ENCODE peak calls at places on chromosomes 5 and 9, in four cellular contexts. One of them, this sample, is unnamed.
A peak's percentile ranks its signal among the peaks of the same experiment; 100 is the strongest.

GRCh38 chr9:129489838-129490582 is 130.9 kb downstream of the C9orf50 start:
- DNase-seq in progenitor cell of endocrine pancreas: no peak
- DNase-seq in GM13976: no peak
- DNase-seq in BE2C: no peak
- DNase-seq in this sample: no peak

GRCh38 chr5:95887977-95888376 is 65.5 kb upstream of the GLRX start:
- DNase-seq in progenitor cell of endocrine pancreas: no peak
- DNase-seq in GM13976: no peak
- DNase-seq in BE2C: no peak
- DNase-seq in this sample: no peak

GRCh38 chr9:33159058-33159759 is 7.9 kb downstream of the B4GALT1 start:
- DNase-seq in progenitor cell of endocrine pancreas: no peak
- DNase-seq in GM13976: no peak
- DNase-seq in BE2C: no peak
- DNase-seq in this sample: peak; percentile 60

GRCh38 chr9:99745085-99745484 is 76.6 kb upstream of the NR4A3 start:
- DNase-seq in progenitor cell of endocrine pancreas: no peak
- DNase-seq in GM13976: no peak
- DNase-seq in BE2C: no peak
- DNase-seq in this sample: no peak

GRCh38 chr9:121707477-121708424 is 56.3 kb downstream of the DAB2IP start:
- DNase-seq in progenitor cell of endocrine pancreas: no peak
- DNase-seq in GM13976: peak; percentile 72
- DNase-seq in BE2C: no peak
- DNase-seq in this sample: no peak

GRCh38 chr9:113993838-113994540 is 84.1 kb downstream of the AMBP start:
- DNase-seq in progenitor cell of endocrine pancreas: no peak
- DNase-seq in GM13976: no peak
- DNase-seq in BE2C: peak; percentile 69
- DNase-seq in this sample: no peak

GRCh38 chr9:117403403-117403811 is 11.4 kb downstream of the ASTN2 start:
- DNase-seq in progenitor cell of endocrine pancreas: no peak
- DNase-seq in GM13976: no peak
- DNase-seq in BE2C: peak; percentile 92
- DNase-seq in this sample: no peak

GRCh38 chr5:172802585-172803176 is 31.4 kb upstream of the ERGIC1 start:
- DNase-seq in progenitor cell of endocrine pancreas: no peak
- DNase-seq in GM13976: no peak
- DNase-seq in BE2C: no peak
- DNase-seq in this sample: no peak

GRCh38 chr9:34984049-34984448 is 5.5 kb upstream of the DNAJB5 start:
- DNase-seq in progenitor cell of endocrine pancreas: peak; percentile 59
- DNase-seq in GM13976: no peak
- DNase-seq in BE2C: no peak
- DNase-seq in this sample: no peak

GRCh38 chr5:179668404-179668803 is 12.4 kb downstream of the CBY3 start:
- DNase-seq in progenitor cell of endocrine pancreas: no peak
- DNase-seq in GM13976: peak; percentile 49
- DNase-seq in BE2C: peak; percentile 68
- DNase-seq in this sample: no peak

GRCh38 chr9:5799314-5799713 is 33.6 kb downstream of the ERMP1 start:
- DNase-seq in progenitor cell of endocrine pancreas: no peak
- DNase-seq in GM13976: peak; percentile 12
- DNase-seq in BE2C: peak; percentile 21
- DNase-seq in this sample: no peak

GRCh38 chr9:70435948-70436347 is 21.5 kb upstream of the KLF9 start:
- DNase-seq in progenitor cell of endocrine pancreas: no peak
- DNase-seq in GM13976: no peak
- DNase-seq in BE2C: no peak
- DNase-seq in this sample: no peak

GRCh38 chr5:10567781-10568321 is 4.0 kb downstream of the ANKRD33B start:
- DNase-seq in progenitor cell of endocrine pancreas: no peak
- DNase-seq in GM13976: no peak
- DNase-seq in BE2C: no peak
- DNase-seq in this sample: no peak

GRCh38 chr9:17230646-17231045 is 95.8 kb downstream of the CNTLN start:
- DNase-seq in progenitor cell of endocrine pancreas: no peak
- DNase-seq in GM13976: no peak
- DNase-seq in BE2C: no peak
- DNase-seq in this sample: no peak

GRCh38 chr5:24226492-24226891 is 418.3 kb downstream of the CDH10 start:
- DNase-seq in progenitor cell of endocrine pancreas: no peak
- DNase-seq in GM13976: no peak
- DNase-seq in BE2C: no peak
- DNase-seq in this sample: no peak

GRCh38 chr5:96017951-96018350 is 56.3 kb upstream of the ELL2 start:
- DNase-seq in progenitor cell of endocrine pancreas: no peak
- DNase-seq in GM13976: no peak
- DNase-seq in BE2C: no peak
- DNase-seq in this sample: no peak

GRCh38 chr9:132591244-132591643 is 8.8 kb downstream of the BARHL1 start:
- DNase-seq in progenitor cell of endocrine pancreas: no peak
- DNase-seq in GM13976: no peak
- DNase-seq in BE2C: no peak
- DNase-seq in this sample: no peak

GRCh38 chr5:10655041-10655685 is 91.3 kb downstream of the ANKRD33B start:
- DNase-seq in progenitor cell of endocrine pancreas: no peak
- DNase-seq in GM13976: no peak
- DNase-seq in BE2C: peak; percentile 83
- DNase-seq in this sample: no peak

GRCh38 chr5:88792144-88792840 is 90.7 kb downstream of the MEF2C start:
- DNase-seq in progenitor cell of endocrine pancreas: no peak
- DNase-seq in GM13976: no peak
- DNase-seq in BE2C: no peak
- DNase-seq in this sample: no peak

GRCh38 chr5:60820593-60821487 is 23.2 kb downstream of the ELOVL7 start:
- DNase-seq in progenitor cell of endocrine pancreas: no peak
- DNase-seq in GM13976: no peak
- DNase-seq in BE2C: no peak
- DNase-seq in this sample: no peak

GRCh38 chr5:132388244-132389050 is 18.9 kb downstream of the SLC22A5 start:
- DNase-seq in progenitor cell of endocrine pancreas: no peak
- DNase-seq in GM13976: no peak
- DNase-seq in BE2C: no peak
- DNase-seq in this sample: no peak

GRCh38 chr9:113160571-113160970 is 9.8 kb downstream of the SLC31A2 start:
- DNase-seq in progenitor cell of endocrine pancreas: no peak
- DNase-seq in GM13976: no peak
- DNase-seq in BE2C: no peak
- DNase-seq in this sample: no peak

GRCh38 chr9:14096182-14096922 is 217.6 kb downstream of the NFIB start:
- DNase-seq in progenitor cell of endocrine pancreas: no peak
- DNase-seq in GM13976: no peak
- DNase-seq in BE2C: peak; percentile 70
- DNase-seq in this sample: no peak

GRCh38 chr5:88474574-88474973 is 205.9 kb upstream of the TMEM161B start:
- DNase-seq in progenitor cell of endocrine pancreas: no peak
- DNase-seq in GM13976: no peak
- DNase-seq in BE2C: no peak
- DNase-seq in this sample: no peak

GRCh38 chr5:112918679-112919078 is 3.3 kb downstream of the REEP5 start:
- DNase-seq in progenitor cell of endocrine pancreas: no peak
- DNase-seq in GM13976: no peak
- DNase-seq in BE2C: no peak
- DNase-seq in this sample: no peak

GRCh38 chr5:158485604-158486081 is 614.1 kb downstream of the EBF1 start:
- DNase-seq in progenitor cell of endocrine pancreas: no peak
- DNase-seq in GM13976: no peak
- DNase-seq in BE2C: peak; percentile 45
- DNase-seq in this sample: no peak

GRCh38 chr5:126368239-126368812 is 54.9 kb upstream of the GRAMD2B start:
- DNase-seq in progenitor cell of endocrine pancreas: no peak
- DNase-seq in GM13976: no peak
- DNase-seq in BE2C: no peak
- DNase-seq in this sample: no peak

GRCh38 chr9:107307331-107307730 is 24.3 kb downstream of the RAD23B start:
- DNase-seq in progenitor cell of endocrine pancreas: no peak
- DNase-seq in GM13976: no peak
- DNase-seq in BE2C: no peak
- DNase-seq in this sample: no peak

GRCh38 chr9:16625831-16626230 is 244.6 kb downstream of the BNC2 start:
- DNase-seq in progenitor cell of endocrine pancreas: no peak
- DNase-seq in GM13976: no peak
- DNase-seq in BE2C: no peak
- DNase-seq in this sample: no peak

GRCh38 chr9:92468206-92468605 is 14.1 kb downstream of the ASPN start:
- DNase-seq in progenitor cell of endocrine pancreas: no peak
- DNase-seq in GM13976: no peak
- DNase-seq in BE2C: no peak
- DNase-seq in this sample: no peak

GRCh38 chr9:129185402-129185801 is 7.3 kb upstream of the IER5L start:
- DNase-seq in progenitor cell of endocrine pancreas: no peak
- DNase-seq in GM13976: no peak
- DNase-seq in BE2C: no peak
- DNase-seq in this sample: no peak

GRCh38 chr5:94180761-94181160 is 437.6 kb downstream of the KIAA0825 start:
- DNase-seq in progenitor cell of endocrine pancreas: no peak
- DNase-seq in GM13976: no peak
- DNase-seq in BE2C: no peak
- DNase-seq in this sample: no peak

GRCh38 chr5:151186538-151186937 is 29.0 kb upstream of the ANXA6 start:
- DNase-seq in progenitor cell of endocrine pancreas: no peak
- DNase-seq in GM13976: no peak
- DNase-seq in BE2C: no peak
- DNase-seq in this sample: no peak

GRCh38 chr5:58452566-58453258 is 7.2 kb downstream of the PLK2 start:
- DNase-seq in progenitor cell of endocrine pancreas: no peak
- DNase-seq in GM13976: no peak
- DNase-seq in BE2C: no peak
- DNase-seq in this sample: no peak

GRCh38 chr9:89564257-89564878 is 40.4 kb upstream of the GADD45G start:
- DNase-seq in progenitor cell of endocrine pancreas: no peak
- DNase-seq in GM13976: peak; percentile 86
- DNase-seq in BE2C: peak; percentile 59
- DNase-seq in this sample: no peak
- TF ChIP-seq CTCF in progenitor cell of endocrine pancreas: peak; percentile 25
- TF ChIP-seq CTCF in GM13976: peak; percentile 37
- TF ChIP-seq CTCF in BE2C: peak; percentile 41
- TF ChIP-seq CTCF in this sample: no peak

GRCh38 chr5:127369772-127370171 is 79.2 kb downstream of the MEGF10 start:
- DNase-seq in progenitor cell of endocrine pancreas: no peak
- DNase-seq in GM13976: no peak
- DNase-seq in BE2C: no peak
- DNase-seq in this sample: no peak

GRCh38 chr5:127367912-127368468 is 77.4 kb downstream of the MEGF10 start:
- DNase-seq in progenitor cell of endocrine pancreas: no peak
- DNase-seq in GM13976: no peak
- DNase-seq in BE2C: no peak
- DNase-seq in this sample: no peak

GRCh38 chr5:127375124-127375523 is 84.5 kb downstream of the MEGF10 start:
- DNase-seq in progenitor cell of endocrine pancreas: no peak
- DNase-seq in GM13976: no peak
- DNase-seq in BE2C: no peak
- DNase-seq in this sample: no peak

GRCh38 chr5:127373858-127374491 is 83.4 kb downstream of the MEGF10 start:
- DNase-seq in progenitor cell of endocrine pancreas: no peak
- DNase-seq in GM13976: no peak
- DNase-seq in BE2C: no peak
- DNase-seq in this sample: no peak
- TF ChIP-seq CTCF in progenitor cell of endocrine pancreas: peak; percentile 35
- TF ChIP-seq CTCF in GM13976: peak; percentile 8
- TF ChIP-seq CTCF in BE2C: peak; percentile 59
- TF ChIP-seq CTCF in this sample: no peak

GRCh38 chr5:62720036-62720441 is 141.4 kb downstream of the LRRC70 start:
- DNase-seq in progenitor cell of endocrine pancreas: peak; percentile 29
- DNase-seq in GM13976: peak; percentile 44
- DNase-seq in BE2C: peak; percentile 40
- DNase-seq in this sample: no peak
- TF ChIP-seq CTCF in progenitor cell of endocrine pancreas: peak; percentile 62
- TF ChIP-seq CTCF in GM13976: peak; percentile 24
- TF ChIP-seq CTCF in BE2C: peak; percentile 50
- TF ChIP-seq CTCF in this sample: no peak

GRCh38 chr5:119945696-119946095 is 316.3 kb downstream of the FAM170A start:
- DNase-seq in progenitor cell of endocrine pancreas: no peak
- DNase-seq in GM13976: no peak
- DNase-seq in BE2C: no peak
- DNase-seq in this sample: no peak

GRCh38 chr5:119943148-119943547 is 313.8 kb downstream of the FAM170A start:
- DNase-seq in progenitor cell of endocrine pancreas: no peak
- DNase-seq in GM13976: no peak
- DNase-seq in BE2C: no peak
- DNase-seq in this sample: no peak
- TF ChIP-seq CTCF in progenitor cell of endocrine pancreas: no peak
- TF ChIP-seq CTCF in GM13976: no peak
- TF ChIP-seq CTCF in BE2C: no peak
- TF ChIP-seq CTCF in this sample: no peak

GRCh38 chr5:67059747-67060490 is 136.7 kb downstream of the CD180 start:
- DNase-seq in progenitor cell of endocrine pancreas: no peak
- DNase-seq in GM13976: no peak
- DNase-seq in BE2C: no peak
- DNase-seq in this sample: no peak
- TF ChIP-seq CTCF in progenitor cell of endocrine pancreas: no peak
- TF ChIP-seq CTCF in GM13976: no peak
- TF ChIP-seq CTCF in BE2C: no peak
- TF ChIP-seq CTCF in this sample: no peak

DNA sequence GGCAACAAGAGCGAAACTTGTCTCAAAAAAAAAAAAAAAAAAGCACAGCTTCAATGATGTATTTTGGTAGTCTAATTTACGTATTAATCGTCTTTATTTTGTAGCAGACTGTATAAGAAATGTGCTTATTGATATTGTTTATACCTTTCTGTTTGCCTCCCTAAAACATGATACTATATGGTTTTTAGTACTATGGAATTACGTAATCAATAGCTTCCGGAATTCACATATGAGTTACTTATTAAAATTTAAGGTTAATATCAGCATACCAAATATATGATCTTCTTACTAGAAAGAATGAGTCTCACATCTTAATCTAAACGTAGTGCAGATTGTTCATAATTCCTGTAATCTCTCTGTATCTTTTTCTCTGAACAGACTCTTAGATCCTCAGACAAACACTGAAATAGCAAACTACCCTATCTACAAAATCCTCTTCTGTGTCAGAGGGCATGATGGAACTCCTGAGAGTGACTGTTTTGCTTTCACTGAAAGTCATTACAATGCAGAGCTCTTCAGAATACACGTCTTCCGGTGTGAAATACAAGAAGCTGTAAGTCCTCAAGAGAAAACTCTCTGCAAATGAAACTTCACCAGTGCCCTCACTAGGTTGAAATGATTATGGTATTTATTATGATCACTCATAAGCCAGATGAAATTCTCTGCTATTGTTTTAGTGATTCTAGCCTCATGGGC is 44.4 kb upstream of the GPR21 start:
- DNase-seq in progenitor cell of endocrine pancreas: no peak
- DNase-seq in GM13976: peak; percentile 44
- DNase-seq in BE2C: no peak
- DNase-seq in this sample: no peak
- TF ChIP-seq CTCF in progenitor cell of endocrine pancreas: no peak
- TF ChIP-seq CTCF in GM13976: no peak
- TF ChIP-seq CTCF in BE2C: no peak
- TF ChIP-seq CTCF in this sample: no peak